ENCODE peak calls at places on chromosomes 2 and 18, in ten cellular contexts. P is lung, N is NB4, M is HepG2, X is progenitor cell of endocrine pancreas, W is foreskin fibroblast, V is fibroblast of lung, H is heart left ventricle, C is tibial artery, G is GM10248. O is an unnamed sample.

GRCh38 chr2:29361255-29361654 is 246.0 kb downstream of the CLIP4 start:
- DNase-seq in W (no peak), V (peak; percentile 25), C (no peak), M (no peak), X (no peak), P (no peak), H (no peak), N (no peak), G (no peak), O (no peak)

GRCh38 chr2:61733563-61733962 is 120.3 kb downstream of the FAM161A start:
- DNase-seq in X (no peak), H (no peak), N (no peak), P (no peak), G (no peak), W (no peak), M (no peak), V (peak; percentile 68), C (no peak), O (no peak)

GRCh38 chr2:91748869-91749268 is 3057.4 kb downstream of the RPIA start:
- DNase-seq in C (no peak), G (no peak), M (no peak), P (no peak), H (no peak), W (no peak), X (no peak), N (no peak), V (no peak), O (no peak)

GRCh38 chr18:46271488-46271887 is 167.3 kb downstream of the HAUS1 start:
- DNase-seq in W (no peak), P (no peak), M (no peak), H (no peak), V (no peak), N (no peak), C (no peak), G (no peak), X (no peak), O (no peak)

GRCh38 chr2:46332686-46333281 is 35.6 kb downstream of the EPAS1 start:
- DNase-seq in W (peak; percentile 70), H (peak; percentile 47), C (no peak), X (no peak), N (no peak), G (no peak), P (no peak), V (no peak), M (no peak), O (no peak)

GRCh38 chr2:114170070-114170469 is 272.4 kb upstream of the DPP10 start:
- DNase-seq in C (no peak), H (no peak), V (no peak), X (no peak), N (no peak), G (no peak), P (no peak), W (no peak), M (no peak), O (no peak)

GRCh38 chr18:13452448-13452811 is 233.9 kb downstream of the LDLRAD4 start:
- DNase-seq in H (no peak), M (no peak), G (no peak), V (peak; percentile 86), C (peak; percentile 74), P (no peak), W (peak; percentile 16), N (no peak), X (no peak), O (no peak)

GRCh38 chr2:240568678-240569522 is 616 bp downstream of the RNPEPL1 start:
- DNase-seq in W (peak; percentile 88), X (peak; percentile 24), P (no peak), V (peak; percentile 62), M (no peak), N (peak; percentile 73), H (peak; percentile 83), G (peak; percentile 62), C (peak; percentile 41), O (peak; percentile 55)

GRCh38 chr2:118786691-118787090 is 60.8 kb downstream of the EN1 start:
- DNase-seq in G (no peak), H (no peak), V (no peak), X (no peak), M (no peak), P (no peak), W (no peak), N (no peak), C (no peak), O (no peak)

GRCh38 chr2:160499865-160500264 is 6.3 kb upstream of the RBMS1 start:
- DNase-seq in N (no peak), W (no peak), X (no peak), G (no peak), V (no peak), M (no peak), H (no peak), C (no peak), P (no peak), O (no peak)

GRCh38 chr2:103615706-103616105 is 853.9 kb downstream of the TMEM182 start:
- DNase-seq in W (no peak), M (no peak), X (no peak), V (no peak), G (no peak), H (no peak), P (no peak), N (no peak), C (no peak), O (no peak)

GRCh38 chr2:101616411-101616810 is 81.1 kb upstream of the MAP4K4 start:
- DNase-seq in H (peak; percentile 66), G (no peak), C (no peak), M (no peak), V (peak; percentile 49), W (peak; percentile 49), N (no peak), X (no peak), P (no peak), O (no peak)

GRCh38 chr2:216516730-216517350 is 18.2 kb downstream of the RPL37A start:
- DNase-seq in H (no peak), C (no peak), G (peak; percentile 46), V (no peak), P (no peak), X (no peak), N (peak; percentile 70), M (no peak), W (peak; percentile 76), O (no peak)

GRCh38 chr18:75467396-75467795 is 39.9 kb upstream of the SMIM21 start:
- DNase-seq in H (no peak), G (no peak), V (no peak), C (no peak), P (no peak), N (no peak), X (no peak), M (no peak), W (no peak), O (no peak)

GRCh38 chr2:200092235-200092634 is 136.9 kb downstream of the MAIP1 start:
- DNase-seq in H (no peak), G (no peak), N (no peak), W (no peak), P (no peak), M (peak; percentile 60), V (no peak), C (no peak), X (no peak), O (no peak)

GRCh38 chr18:78992041-78992735 is 12.6 kb downstream of the SALL3 start:
- DNase-seq in V (no peak), P (no peak), W (no peak), G (no peak), M (no peak), X (no peak), H (no peak), N (no peak), C (no peak), O (no peak)

GRCh38 chr18:77129150-77129551 is 3.4 kb downstream of the MBP start:
- DNase-seq in M (no peak), N (peak; percentile 53), G (no peak), H (no peak), P (no peak), X (no peak), W (peak; percentile 93), C (peak; percentile 68), V (peak; percentile 99), O (peak; percentile 75)

GRCh38 chr2:10186868-10187535 is 64.5 kb downstream of the RRM2 start:
- DNase-seq in V (no peak), X (no peak), W (no peak), M (no peak), N (no peak), G (no peak), P (no peak), C (no peak), H (no peak), O (no peak)

GRCh38 chr2:58047969-58048368 is 1.4 kb downstream of the VRK2 start:
- DNase-seq in W (no peak), V (no peak), M (no peak), H (no peak), P (no peak), G (no peak), X (no peak), C (no peak), N (no peak), O (no peak)

DNA sequence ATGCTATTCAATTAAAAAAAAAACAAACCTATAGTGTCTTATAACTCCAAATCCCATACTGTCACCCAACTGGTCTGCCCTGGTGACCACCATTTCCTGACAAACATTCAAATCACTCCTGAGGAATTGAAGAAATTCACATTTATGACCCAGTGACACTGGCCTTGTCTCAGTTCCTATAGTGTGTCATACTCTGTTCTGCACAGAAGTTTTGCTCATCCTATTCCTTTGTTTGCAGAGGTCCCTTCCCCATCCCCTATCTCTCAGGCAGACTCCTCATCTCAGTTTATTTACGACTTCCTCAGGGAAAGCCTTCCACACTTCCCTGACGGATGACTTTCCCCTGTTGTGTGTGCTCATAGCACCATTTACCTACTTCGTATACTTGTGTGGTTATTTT is 14.7 kb downstream of the ZC3H6 start:
- DNase-seq in W (no peak), P (no peak), C (no peak), H (no peak), V (no peak), N (no peak), X (no peak), M (no peak), G (no peak), O (no peak)
- TF ChIP-seq CTCF in W (no peak), P (no peak), C (no peak), H (no peak), V (no peak), N (no peak), X (no peak), M (no peak), G (no peak), O (no peak)

GRCh38 chr18:9334351-9335254 is at the start of gene TWSG1:
- DNase-seq in H (peak; percentile 95), C (peak; percentile 93), N (peak; percentile 96), W (peak; percentile 98), G (peak; percentile 99), M (peak; percentile 72), X (peak; percentile 93), P (peak; percentile 96), V (peak; percentile 95), O (peak; percentile 87)
- TF ChIP-seq CTCF in H (peak; percentile 40), C (peak; percentile 52), N (peak; percentile 7), W (no peak), G (peak; percentile 46), M (peak; percentile 62), X (peak; percentile 45), P (no peak), V (peak; percentile 15), O (peak; percentile 8)

GRCh38 chr2:196234672-196235071 is 63.3 kb upstream of the STK17B start:
- DNase-seq in H (no peak), X (no peak), C (no peak), G (no peak), W (peak; percentile 52), P (no peak), M (no peak), V (peak; percentile 94), N (peak; percentile 92), O (no peak)
- TF ChIP-seq CTCF in H (no peak), X (no peak), C (no peak), G (no peak), W (no peak), P (no peak), M (no peak), V (no peak), N (no peak), O (no peak)

GRCh38 chr18:54233228-54233625 is 8.8 kb upstream of the MBD2 start:
- DNase-seq in C (no peak), P (no peak), V (no peak), W (peak; percentile 31), N (no peak), H (no peak), X (no peak), M (no peak), G (no peak), O (no peak)
- TF ChIP-seq CTCF in C (no peak), P (no peak), V (no peak), W (no peak), N (no peak), H (no peak), X (no peak), M (no peak), G (no peak), O (no peak)